ENCODE peak calls at places on chromosomes 3 and 15, in seven cellular contexts. F is NT2/D1, J is K562, Z is GM12878, G is HCT116, W is SK-N-SH, A is H1. M is an unnamed sample.

GRCh38 chr15:71496336-71496955 is 313.9 kb upstream of the NR2E3 start:
- DNase-seq in Z (no peak), A (no peak), W (no peak), J (no peak), G (no peak), F (no peak), M (no peak)

GRCh38 chr3:16462679-16463078 is 50.8 kb downstream of the RFTN1 start:
- DNase-seq in A (no peak), F (no peak), G (no peak), J (no peak), W (no peak), Z (no peak), M (no peak)

GRCh38 chr3:47406762-47407149 is 25.9 kb downstream of the PTPN23 start:
- DNase-seq in W (no peak), A (no peak), G (no peak), Z (no peak), F (no peak), J (no peak), M (no peak)

GRCh38 chr3:61626484-61626883 is 65.1 kb downstream of the PTPRG start:
- DNase-seq in G (no peak), W (no peak), Z (no peak), F (no peak), J (no peak), A (no peak), M (no peak)

GRCh38 chr3:156677120-156677479 is 2.7 kb downstream of the TIPARP start:
- DNase-seq in W (no peak), A (no peak), G (no peak), F (no peak), J (no peak), Z (no peak), M (no peak)

GRCh38 chr3:111810909-111811308 is 48.2 kb upstream of the PHLDB2 start:
- DNase-seq in J (no peak), Z (no peak), A (no peak), F (no peak), W (no peak), G (peak; percentile 43), M (peak; percentile 13)

GRCh38 chr15:72237286-72238224 is 6.6 kb upstream of the PKM start:
- DNase-seq in A (no peak), J (peak; percentile 92), G (peak; percentile 92), W (peak; percentile 15), F (peak; percentile 61), Z (peak; percentile 51), M (peak; percentile 85)

GRCh38 chr3:58793052-58793451 is 126.5 kb upstream of the FAM3D start:
- DNase-seq in Z (no peak), G (no peak), A (no peak), W (no peak), F (no peak), J (no peak), M (no peak)

GRCh38 chr3:111917300-111917699 is 58.2 kb downstream of the PHLDB2 start:
- DNase-seq in A (no peak), J (no peak), W (no peak), Z (no peak), F (peak; percentile 35), G (peak; percentile 95), M (no peak)

GRCh38 chr3:187952849-187953248 is 201.1 kb upstream of the LPP start:
- DNase-seq in A (no peak), G (no peak), J (no peak), Z (no peak), F (no peak), W (no peak), M (no peak)

GRCh38 chr3:115913069-115913686 is 289.9 kb downstream of the GAP43 start:
- DNase-seq in F (no peak), Z (no peak), A (no peak), G (no peak), J (no peak), W (no peak), M (peak; percentile 13)

GRCh38 chr15:49990835-49991540 is 128.0 kb downstream of the ATP8B4 start:
- DNase-seq in Z (no peak), F (no peak), G (no peak), A (no peak), J (no peak), W (no peak), M (no peak)

GRCh38 chr3:146750196-146750595 is 145.1 kb upstream of the PLSCR5 start:
- DNase-seq in J (no peak), Z (no peak), A (no peak), G (no peak), F (no peak), W (no peak), M (no peak)

GRCh38 chr3:130950124-130950523 is 56.2 kb downstream of the ATP2C1 start:
- DNase-seq in F (no peak), W (no peak), G (no peak), Z (no peak), A (no peak), J (no peak), M (no peak)

GRCh38 chr3:180252683-180253082 is 215.9 kb upstream of the PEX5L start:
- DNase-seq in W (no peak), Z (no peak), J (no peak), F (no peak), G (no peak), A (no peak), M (no peak)

GRCh38 chr3:80675790-80676189 is 908.0 kb upstream of the ROBO1 start:
- DNase-seq in W (no peak), J (no peak), F (no peak), G (no peak), A (no peak), Z (no peak), M (no peak)

GRCh38 chr3:41196499-41197410 is 2.5 kb upstream of the CTNNB1 start:
- DNase-seq in Z (no peak), J (no peak), W (no peak), G (no peak), F (no peak), A (no peak), M (no peak)

GRCh38 chr3:134485075-134485536 is 679 bp downstream of the ANAPC13 start:
- DNase-seq in A (no peak), Z (no peak), J (peak; percentile 18), G (no peak), F (no peak), W (peak; percentile 63), M (peak; percentile 25)
- TF ChIP-seq YY1 in A (no peak), Z (no peak), J (no peak), G (no peak), F (no peak), W (no peak), M (no peak)

GRCh38 chr15:66707310-66708160 is 5.5 kb downstream of the SMAD6 start:
- DNase-seq in J (no peak), G (no peak), A (peak; percentile 74), Z (no peak), W (peak; percentile 90), F (no peak), M (peak; percentile 47)
- TF ChIP-seq YY1 in J (no peak), G (no peak), A (peak; percentile 52), Z (no peak), W (no peak), F (no peak), M (no peak)

GRCh38 chr3:184361932-184362667 is 590 bp downstream of the POLR2H start:
- DNase-seq in J (peak; percentile 54), F (peak; percentile 20), Z (no peak), G (peak; percentile 63), W (peak; percentile 85), A (peak; percentile 70), M (no peak)
- TF ChIP-seq YY1 in J (no peak), F (no peak), Z (no peak), G (no peak), W (no peak), A (no peak), M (no peak)

GRCh38 chr3:44000586-44000985 is 241.1 kb upstream of the TOPAZ1 start:
- DNase-seq in W (no peak), G (no peak), J (no peak), Z (no peak), F (no peak), A (no peak), M (no peak)
- TF ChIP-seq YY1 in W (peak; percentile 17), G (no peak), J (no peak), Z (no peak), F (no peak), A (no peak), M (no peak)

DNA sequence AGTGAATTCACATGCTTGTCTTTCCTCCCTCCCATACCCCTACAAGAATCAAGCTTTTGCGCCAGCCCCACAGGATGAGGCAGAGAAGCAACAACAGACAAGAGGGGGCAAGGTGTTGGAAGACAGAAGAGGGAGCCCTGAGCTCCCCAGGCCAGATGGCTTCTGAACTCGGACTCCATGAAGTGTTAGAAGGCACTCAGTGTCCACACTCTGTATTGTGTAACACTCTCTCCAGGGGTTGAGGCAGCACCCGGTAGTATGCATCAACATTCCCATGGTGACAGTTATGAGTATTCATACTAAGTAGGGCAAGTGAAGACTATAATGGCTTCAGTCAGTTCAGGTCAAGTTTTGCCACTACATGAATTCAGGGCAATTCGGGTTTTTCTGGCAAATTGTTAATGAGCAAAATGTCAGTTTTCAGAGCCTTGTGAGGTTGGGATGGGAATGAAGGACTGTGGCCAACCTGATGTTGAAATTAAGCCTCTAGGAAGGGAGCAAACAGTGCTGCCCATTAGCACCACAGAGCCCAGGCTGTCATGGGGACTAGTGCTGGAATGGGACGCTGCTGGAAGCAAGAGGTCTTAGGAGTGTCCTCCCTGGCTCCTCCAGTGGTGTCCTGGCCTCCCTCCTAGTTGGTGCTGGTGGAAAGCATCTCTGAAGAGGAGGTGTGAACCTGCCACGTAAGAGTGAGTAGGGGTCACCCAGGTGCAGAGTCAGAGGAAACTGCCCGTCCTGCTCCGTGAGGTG is 79.4 kb downstream of the KLF15 start:
- DNase-seq in Z (no peak), G (no peak), F (no peak), W (no peak), A (peak; percentile 42), J (no peak), M (no peak)
- TF ChIP-seq YY1 in Z (no peak), G (no peak), F (no peak), W (no peak), A (no peak), J (no peak), M (no peak)

GRCh38 chr15:68464451-68465090 is 32.6 kb upstream of the ITGA11 start:
- DNase-seq in J (no peak), G (no peak), Z (no peak), W (no peak), A (no peak), F (no peak), M (no peak)

GRCh38 chr15:68465861-68466560 is 34.0 kb upstream of the ITGA11 start:
- DNase-seq in J (no peak), G (no peak), F (no peak), Z (no peak), W (no peak), A (no peak), M (no peak)

GRCh38 chr15:68466876-68467275 is 34.9 kb upstream of the ITGA11 start:
- DNase-seq in Z (no peak), W (no peak), F (no peak), G (no peak), A (no peak), J (no peak), M (no peak)

GRCh38 chr15:68463444-68463843 is 31.5 kb upstream of the ITGA11 start:
- DNase-seq in Z (no peak), A (no peak), F (no peak), W (no peak), G (no peak), J (no peak), M (no peak)

DNA sequence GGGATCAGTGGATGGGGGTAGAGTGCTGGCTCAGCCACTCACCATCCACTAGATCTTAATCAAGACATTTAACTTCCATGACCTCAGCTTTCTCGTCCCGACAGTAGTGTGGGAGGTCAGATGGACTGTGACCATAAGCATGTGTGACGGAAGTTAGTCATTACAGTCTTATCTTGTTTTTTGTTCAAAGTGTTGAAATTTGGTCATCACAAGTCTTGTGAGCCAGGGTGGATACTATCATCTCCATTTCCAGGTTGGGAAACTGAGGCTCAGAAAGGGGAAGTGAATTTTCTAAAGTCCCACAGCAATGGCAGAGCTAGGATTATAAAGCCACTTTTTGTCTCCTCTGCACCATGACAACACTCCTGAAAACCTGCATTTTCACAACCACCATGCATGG is 32.0 kb upstream of the ITGA11 start:
- DNase-seq in A (no peak), F (no peak), J (peak; percentile 23), W (no peak), G (no peak), Z (no peak), M (no peak)
- TF ChIP-seq YY1 in A (no peak), F (no peak), J (no peak), W (no peak), G (no peak), Z (no peak), M (no peak)

M was measured in HepG2.